ENCODE peak calls at places on chromosome 1, in nine cellular contexts. I is choroid plexus epithelial cell, J is GM06990, N is foreskin fibroblast, H is HCT116, K is OCI-LY7, S is transverse colon, A is IMR-90, Z is bronchial epithelial cell. M is an unnamed sample.

GRCh38 chr1:170586321-170586855 is 54.4 kb downstream of the GORAB start:
- DNase-seq in I (no peak), K (no peak), A (no peak), J (no peak), H (no peak), Z (peak), S (no peak), N (peak), M (peak)

GRCh38 chr1:246748006-246748405 is 23.8 kb downstream of the SCCPDH start:
- DNase-seq in H (no peak), A (no peak), Z (no peak), N (no peak), J (no peak), K (no peak), S (no peak), I (no peak), M (no peak)

GRCh38 chr1:165392634-165393571 is 36.4 kb upstream of the LMX1A start:
- DNase-seq in Z (peak), K (peak), S (peak), H (peak), N (peak), I (peak), A (peak), J (peak), M (peak)

GRCh38 chr1:18884727-18885126 is 17.6 kb downstream of the ALDH4A1 start:
- DNase-seq in N (no peak), Z (no peak), I (no peak), S (no peak), K (no peak), A (no peak), J (no peak), H (no peak), M (no peak)

GRCh38 chr1:184517130-184517529 is 130.3 kb downstream of the C1orf21 start:
- DNase-seq in Z (no peak), N (no peak), S (no peak), H (no peak), A (no peak), K (no peak), I (no peak), J (no peak), M (no peak)

GRCh38 chr1:13892141-13892670 is 192.2 kb downstream of the PRDM2 start:
- DNase-seq in J (no peak), N (no peak), Z (no peak), S (no peak), K (no peak), A (no peak), H (no peak), I (no peak), M (no peak)

GRCh38 chr1:216502528-216503162 is 79.4 kb upstream of the USH2A start:
- DNase-seq in J (no peak), I (peak), H (no peak), Z (no peak), S (no peak), A (peak), N (no peak), K (no peak), M (no peak)

GRCh38 chr1:54095543-54096286 is 42.3 kb downstream of the TCEANC2 start:
- DNase-seq in Z (no peak), K (peak), J (no peak), N (no peak), H (no peak), I (no peak), A (no peak), S (no peak), M (no peak)

GRCh38 chr1:45767035-45767434 is 16.6 kb upstream of the IPP start:
- DNase-seq in S (no peak), I (peak), K (no peak), A (peak), J (no peak), H (no peak), Z (no peak), N (peak), M (peak)

GRCh38 chr1:7810395-7810794 is 26.3 kb downstream of the PER3 start:
- DNase-seq in I (peak), Z (peak), N (peak), K (no peak), H (peak), A (peak), J (no peak), S (no peak), M (peak)

GRCh38 chr1:20430355-20431290 is 55.4 kb downstream of the CAMK2N1 start:
- DNase-seq in I (peak), K (peak), A (peak), H (no peak), J (no peak), S (peak), N (no peak), Z (no peak), M (peak)

GRCh38 chr1:203404546-203404945 is 53.6 kb upstream of the FMOD start:
- DNase-seq in S (no peak), N (no peak), K (no peak), I (no peak), A (no peak), Z (no peak), J (no peak), H (no peak), M (no peak)

DNA sequence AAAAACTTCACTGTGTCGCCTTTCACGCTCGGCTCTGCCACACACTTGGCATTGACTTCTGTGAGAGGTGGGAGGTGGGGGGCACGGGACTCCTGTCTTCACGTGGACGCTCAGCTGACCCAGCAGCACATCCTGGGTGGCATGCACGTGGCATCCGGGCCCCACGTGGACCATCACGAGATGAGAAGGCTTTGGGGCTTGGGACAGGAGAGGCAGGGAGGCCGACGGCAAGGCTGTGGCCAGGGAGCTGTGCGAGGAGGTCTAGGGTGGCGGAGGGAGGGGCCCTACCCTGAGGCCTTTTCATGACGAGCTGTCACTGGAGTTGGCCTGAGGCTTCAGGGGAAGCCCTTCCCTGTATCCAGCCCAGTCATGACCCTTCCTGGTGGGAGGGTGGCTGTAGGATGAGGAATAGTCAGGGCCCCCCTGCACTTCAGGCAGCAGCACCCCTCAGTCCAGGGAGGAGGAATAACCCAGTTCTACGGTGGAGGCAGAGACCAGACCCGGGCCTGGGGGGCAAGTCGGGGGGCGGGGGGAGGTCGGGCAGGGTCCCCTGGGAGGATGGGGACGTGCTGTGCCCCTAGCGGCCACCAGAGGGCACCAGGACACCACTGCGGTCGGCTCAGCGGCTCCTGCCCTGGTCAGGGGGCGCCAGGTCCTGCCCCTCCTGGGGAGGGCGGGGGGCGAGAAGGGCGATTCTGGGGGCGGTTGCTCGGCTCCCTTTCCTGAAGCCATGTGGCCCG is 2.0 kb upstream of the PERM1 start:
- DNase-seq in K (peak), N (no peak), Z (no peak), H (no peak), A (no peak), S (peak), J (peak), I (no peak), M (peak)
- TF ChIP-seq CTCF in K (peak), N (peak), Z (peak), H (peak), A (peak), S (peak), J (peak), I (peak), M (peak)

GRCh38 chr1:111596499-111596898 is 23.1 kb upstream of the RAP1A start:
- DNase-seq in K (no peak), J (no peak), A (no peak), H (no peak), S (peak), N (no peak), Z (no peak), I (no peak), M (no peak)

GRCh38 chr1:111600295-111600694 is 19.3 kb upstream of the RAP1A start:
- DNase-seq in A (no peak), J (no peak), N (no peak), H (no peak), I (no peak), Z (no peak), K (no peak), S (no peak), M (no peak)

GRCh38 chr1:111597433-111597832 is 22.2 kb upstream of the RAP1A start:
- DNase-seq in J (no peak), I (peak), H (no peak), K (no peak), Z (no peak), N (peak), A (peak), S (no peak), M (peak)

GRCh38 chr1:111599781-111600180 is 19.8 kb upstream of the RAP1A start:
- DNase-seq in Z (no peak), A (no peak), I (no peak), J (no peak), K (no peak), H (no peak), S (no peak), N (no peak), M (no peak)

GRCh38 chr1:111598534-111598933 is 21.1 kb upstream of the RAP1A start:
- DNase-seq in K (no peak), I (no peak), S (no peak), A (no peak), N (no peak), J (no peak), Z (no peak), H (no peak), M (no peak)
- H3K4me3 ChIP-seq in K (no peak), I (no peak), S (no peak), A (no peak), N (no peak), J (no peak), Z (no peak), H (no peak), M (no peak)

GRCh38 chr1:42155362-42155761 is 2.2 kb downstream of the GUCA2B start:
- DNase-seq in K (no peak), S (no peak), N (no peak), H (no peak), J (no peak), Z (no peak), I (no peak), A (no peak), M (no peak)
- TF ChIP-seq CTCF in K (no peak), S (no peak), N (no peak), H (no peak), J (no peak), Z (no peak), I (no peak), A (no peak), M (no peak)

GRCh38 chr1:23370270-23370743 is 671 bp upstream of the ZNF436 start:
- DNase-seq in J (no peak), I (no peak), H (no peak), Z (no peak), A (no peak), K (no peak), N (no peak), S (no peak), M (peak)
- H3K4me3 ChIP-seq in J (no peak), I (peak), H (peak), Z (peak), A (peak), K (peak), N (peak), S (no peak), M (peak)

DNA sequence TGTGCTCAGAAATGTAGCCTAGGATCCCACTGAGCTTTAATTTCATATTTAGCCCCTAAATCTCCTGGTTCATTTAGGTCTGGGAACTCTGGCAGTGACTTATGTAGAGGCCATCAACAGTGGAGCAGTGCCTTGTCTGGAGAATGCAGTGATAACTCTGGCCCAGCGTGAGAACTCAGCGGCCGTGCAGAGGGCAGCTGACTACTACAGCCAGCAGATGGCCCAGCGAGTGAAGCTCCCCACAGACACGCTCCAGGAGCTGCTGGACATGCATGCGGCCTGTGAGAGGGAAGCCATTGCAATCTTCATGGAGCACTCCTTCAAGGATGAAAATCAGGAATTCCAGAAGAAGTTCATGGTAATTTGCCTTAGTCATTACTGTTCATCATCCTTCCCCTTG is 17.8 kb downstream of the GBP6 start:
- DNase-seq in Z (no peak), H (no peak), N (no peak), A (no peak), I (no peak), J (no peak), S (no peak), K (no peak), M (no peak)
- TF ChIP-seq CTCF in Z (no peak), H (no peak), N (no peak), A (no peak), I (no peak), J (no peak), S (no peak), K (no peak), M (no peak)

DNA sequence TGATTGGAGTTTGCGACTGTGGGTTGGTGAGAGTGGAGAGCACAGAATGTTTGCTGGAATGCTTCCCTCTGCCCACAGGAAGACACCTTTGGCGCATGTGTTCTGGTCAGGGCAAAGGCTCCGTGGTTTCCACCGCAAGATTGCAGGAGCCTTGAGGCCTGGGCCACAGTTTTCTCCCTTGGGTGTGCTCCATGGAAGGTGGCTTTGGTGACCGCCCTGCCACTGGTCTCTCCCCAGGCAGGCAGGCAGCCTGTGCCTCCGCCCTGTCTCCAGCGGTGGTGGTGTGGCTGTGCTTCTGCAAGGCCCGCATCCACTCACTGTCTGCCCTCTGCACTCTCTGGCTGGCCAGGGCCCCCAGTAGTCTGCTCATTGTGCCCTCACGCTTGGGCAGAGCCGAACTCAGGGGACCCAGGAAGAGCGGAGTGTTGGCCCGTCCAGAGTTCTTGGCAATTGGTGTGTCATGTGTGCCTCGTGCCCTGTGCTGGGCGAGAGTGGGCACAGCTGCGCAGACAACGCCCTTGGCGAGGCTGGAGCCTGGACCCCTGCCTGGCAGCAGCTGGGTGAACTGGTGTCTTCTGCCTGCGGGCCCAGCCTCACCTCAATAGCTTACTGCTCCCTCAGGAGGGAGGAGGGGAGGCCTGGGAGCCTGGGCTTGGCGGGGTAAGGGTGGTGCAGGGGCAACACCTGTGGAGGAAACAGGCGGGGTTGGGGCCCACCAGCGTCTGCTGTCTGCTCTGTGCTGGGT is 2.0 kb downstream of the GUK1 start:
- DNase-seq in A (peak), N (no peak), K (peak), H (no peak), Z (no peak), S (no peak), J (peak), I (peak), M (no peak)
- H3K4me3 ChIP-seq in A (no peak), N (peak), K (peak), H (peak), Z (peak), S (no peak), J (peak), I (peak), M (peak)

GRCh38 chr1:27306892-27307850 is 14.8 kb upstream of the TMEM222 start:
- DNase-seq in H (peak), K (no peak), I (peak), A (no peak), S (no peak), Z (no peak), J (no peak), N (no peak), M (no peak)
- TF ChIP-seq CTCF in H (peak), K (peak), I (peak), A (no peak), S (no peak), Z (peak), J (peak), N (no peak), M (peak)

DNA sequence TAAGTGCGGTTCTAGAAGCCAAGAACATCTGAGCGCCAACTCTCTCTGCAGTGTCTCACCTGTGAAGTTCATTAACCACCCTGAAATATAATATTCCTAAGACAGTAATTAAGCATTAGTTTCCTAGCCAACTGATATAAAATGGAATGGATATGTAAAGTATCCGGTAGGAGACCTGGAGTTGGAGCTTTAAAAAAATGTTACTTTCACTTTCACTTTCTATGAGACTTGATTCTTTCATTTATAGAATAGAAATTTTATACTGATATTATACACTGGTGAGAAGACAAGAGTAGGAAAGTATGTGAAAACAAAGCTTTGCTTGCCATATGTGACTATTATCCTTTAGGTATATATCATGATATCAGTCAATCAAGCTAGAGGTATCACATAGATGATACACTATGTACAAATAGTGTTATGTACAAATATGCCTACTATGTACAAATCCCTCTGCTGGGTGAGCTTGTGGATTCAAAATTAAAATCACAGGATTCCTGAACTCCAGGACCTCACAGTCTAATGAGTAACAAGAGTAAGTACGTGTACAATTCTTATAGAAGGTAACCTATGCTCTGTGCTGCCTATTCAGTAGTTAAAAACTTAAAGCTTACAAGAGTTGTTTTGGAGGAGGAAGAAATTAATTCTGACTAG is 934.2 kb downstream of the TTLL7 start:
- DNase-seq in A (no peak), N (no peak), I (peak), Z (no peak), J (no peak), S (no peak), H (no peak), K (no peak), M (no peak)
- H3K4me3 ChIP-seq in A (no peak), N (peak), I (no peak), Z (no peak), J (no peak), S (no peak), H (peak), K (no peak), M (no peak)

DNA sequence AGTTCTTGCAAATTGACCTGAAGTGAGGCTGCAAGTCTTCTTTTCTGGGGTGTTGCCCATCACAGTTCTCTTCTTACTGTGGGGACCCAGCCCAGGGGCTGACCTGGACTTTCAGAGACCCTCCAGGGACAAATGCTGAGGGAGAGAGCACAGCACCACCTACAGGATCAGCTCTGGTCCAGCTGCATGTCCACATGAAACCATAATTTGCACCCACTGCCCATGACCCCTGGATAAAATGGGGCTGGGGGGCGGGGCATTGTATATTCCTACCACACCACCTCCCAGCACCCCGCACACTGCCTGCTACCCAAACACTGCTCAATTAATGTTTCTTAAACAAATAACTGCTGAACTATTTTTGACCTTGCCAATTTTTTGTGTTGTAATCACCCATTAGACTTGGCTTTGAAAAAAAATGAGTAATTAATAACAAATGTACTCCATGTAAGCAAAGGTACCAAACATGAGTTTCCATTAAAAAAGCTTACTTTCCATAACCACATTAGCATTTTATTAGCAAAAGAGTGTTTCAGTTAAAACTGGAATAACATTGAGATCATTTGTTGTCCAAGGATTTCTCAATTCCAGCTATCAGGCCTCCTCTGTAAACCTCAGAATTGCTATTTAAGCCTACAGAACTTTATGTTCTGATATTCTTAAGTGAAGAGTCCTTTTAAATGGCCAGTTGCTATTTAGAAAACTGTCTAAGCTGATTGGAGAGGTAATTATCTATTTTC is 168.0 kb upstream of the RAB4A start:
- DNase-seq in S (no peak), I (no peak), H (no peak), Z (no peak), A (no peak), N (no peak), J (no peak), K (no peak), M (peak)
- TF ChIP-seq CTCF in S (no peak), I (peak), H (peak), Z (peak), A (no peak), N (peak), J (peak), K (no peak), M (no peak)